ENCODE peak calls at places on chromosomes 4 and X, in ten cellular contexts. W, Y, B, T, R, N, L, P, G and C are unnamed samples.

GRCh38 chr4:146112389-146112788 is 63.1 kb upstream of the LSM6 start:
- DNase-seq in W (no peak), Y (no peak), B (no peak), T (no peak), R (no peak), N (no peak), L (no peak), P (no peak), G (no peak), C (no peak)

GRCh38 chr4:10083861-10084641 is 32.5 kb downstream of the WDR1 start:
- DNase-seq in W (no peak), Y (no peak), B (peak), T (no peak), R (no peak), N (no peak), L (no peak), P (no peak), G (no peak), C (no peak)

GRCh38 chr4:12084690-12085089 is 656.0 kb upstream of the HS3ST1 start:
- DNase-seq in W (no peak), Y (no peak), B (no peak), T (no peak), R (no peak), N (no peak), L (no peak), P (no peak), G (no peak), C (no peak)

GRCh38 chrX:39513836-39514235 is 583.9 kb downstream of the BCOR start:
- DNase-seq in W (no peak), Y (no peak), B (no peak), T (no peak), R (no peak), N (no peak), L (no peak), P (no peak), G (no peak), C (peak)

GRCh38 chrX:54808109-54808604 is 612 bp downstream of the MAGED2 start:
- DNase-seq in W (no peak), Y (no peak), B (peak), T (peak), R (peak), N (no peak), L (peak), P (no peak), G (peak), C (peak)

GRCh38 chr4:68906238-68907137 is 45.1 kb downstream of the UGT2A3 start:
- DNase-seq in W (no peak), Y (no peak), B (no peak), T (no peak), R (no peak), N (no peak), L (no peak), P (no peak), G (no peak), C (no peak)

GRCh38 chrX:150848914-150849365 is 49.5 kb downstream of the CD99L2 start:
- DNase-seq in W (no peak), Y (no peak), B (no peak), T (no peak), R (no peak), N (no peak), L (no peak), P (peak), G (no peak), C (no peak)

GRCh38 chr4:70863099-70863790 is 23.6 kb upstream of the GRSF1 start:
- DNase-seq in W (no peak), Y (no peak), B (no peak), T (no peak), R (no peak), N (no peak), L (no peak), P (no peak), G (no peak), C (no peak)

GRCh38 chr4:36208884-36209473 is 35.3 kb downstream of the ARAP2 start:
- DNase-seq in W (no peak), Y (no peak), B (no peak), T (no peak), R (no peak), N (no peak), L (no peak), P (no peak), G (no peak), C (no peak)

GRCh38 chr4:42607011-42607726 is 49.7 kb downstream of the ATP8A1 start:
- DNase-seq in W (no peak), Y (no peak), B (no peak), T (no peak), R (no peak), N (no peak), L (no peak), P (no peak), G (no peak), C (no peak)

GRCh38 chr4:155769092-155769491 is 10.3 kb downstream of the GUCY1B1 start:
- DNase-seq in W (no peak), Y (no peak), B (no peak), T (no peak), R (no peak), N (no peak), L (no peak), P (no peak), G (no peak), C (no peak)

GRCh38 chr4:1982124-1983052 is 26.4 kb downstream of the NELFA start:
- DNase-seq in W (no peak), Y (no peak), B (no peak), T (peak), R (no peak), N (no peak), L (no peak), P (no peak), G (no peak), C (no peak)

GRCh38 chr4:153591441-153591840 is 92.6 kb upstream of the TLR2 start:
- DNase-seq in W (no peak), Y (no peak), B (no peak), T (no peak), R (no peak), N (no peak), L (no peak), P (no peak), G (no peak), C (no peak)

GRCh38 chr4:94463771-94464170 is 12.0 kb downstream of the PDLIM5 start:
- DNase-seq in W (no peak), Y (no peak), B (no peak), T (peak), R (no peak), N (no peak), L (no peak), P (no peak), G (no peak), C (no peak)

GRCh38 chr4:110550260-110550659 is 72.6 kb downstream of the PITX2 start:
- DNase-seq in W (no peak), Y (no peak), B (no peak), T (peak), R (peak), N (no peak), L (no peak), P (no peak), G (no peak), C (no peak)

GRCh38 chrX:129996120-129996519 is 13.7 kb downstream of the BCORL1 start:
- DNase-seq in W (no peak), Y (no peak), B (no peak), T (peak), R (peak), N (no peak), L (no peak), P (no peak), G (no peak), C (peak)

GRCh38 chr4:147968641-147969040 is 236.8 kb downstream of the ARHGAP10 start:
- DNase-seq in W (no peak), Y (no peak), B (no peak), T (no peak), R (no peak), N (no peak), L (no peak), P (no peak), G (no peak), C (no peak)

GRCh38 chr4:177242651-177243296 is 66.9 kb upstream of the NEIL3 start:
- DNase-seq in W (no peak), Y (no peak), B (no peak), T (peak), R (no peak), N (no peak), L (no peak), P (no peak), G (no peak), C (no peak)

GRCh38 chr4:113882668-113883067 is 96.8 kb downstream of the ARSJ start:
- DNase-seq in W (no peak), Y (no peak), B (no peak), T (peak), R (no peak), N (no peak), L (no peak), P (no peak), G (no peak), C (no peak)

GRCh38 chr4:170025523-170026252 is 507 bp downstream of the MFAP3L start:
- DNase-seq in W (no peak), Y (no peak), B (peak), T (peak), R (no peak), N (no peak), L (no peak), P (no peak), G (peak), C (no peak)

GRCh38 chrX:108199691-108200090 is 108.1 kb downstream of the ATG4A start:
- DNase-seq in W (no peak), Y (no peak), B (no peak), T (peak), R (peak), N (no peak), L (peak), P (no peak), G (peak), C (peak)